ENCODE peak calls at places on chromosomes 6 and 20, in five cellular contexts. D, X, I, O and H are unnamed samples.

GRCh38 chr20:19212524-19213502 is at the start of gene SLC24A3:
- DNase-seq in D (no peak), O (peak), X (peak), I (peak), H (peak)

GRCh38 chr6:44117397-44118128 is 9.7 kb downstream of the MRPL14 start:
- DNase-seq in I (no peak), O (no peak), D (no peak), X (no peak), H (no peak)

GRCh38 chr20:24657211-24657610 is 187.8 kb downstream of the SYNDIG1 start:
- DNase-seq in X (no peak), O (no peak), I (peak), D (no peak), H (peak)

GRCh38 chr6:85494551-85495337 is 44.9 kb downstream of the NT5E start:
- DNase-seq in I (no peak), X (no peak), O (no peak), D (no peak), H (no peak)

GRCh38 chr6:5672581-5673011 is 334.1 kb downstream of the NRN1 start:
- DNase-seq in O (no peak), X (peak), I (peak), D (no peak), H (peak)

GRCh38 chr20:41563087-41563486 is 55.1 kb downstream of the CHD6 start:
- DNase-seq in X (no peak), D (no peak), I (no peak), O (no peak), H (no peak)

GRCh38 chr6:23335894-23336293 is 766.5 kb downstream of the HDGFL1 start:
- DNase-seq in O (no peak), X (no peak), I (no peak), D (no peak), H (no peak)

GRCh38 chr20:11432407-11432806 is 485.3 kb upstream of the BTBD3 start:
- DNase-seq in X (no peak), I (no peak), D (no peak), O (no peak), H (peak)

GRCh38 chr20:63522981-63523611 is 2.5 kb downstream of the PPDPF start:
- DNase-seq in I (no peak), O (no peak), X (peak), D (no peak), H (no peak)

GRCh38 chr6:20661721-20662120 is 127.5 kb downstream of the CDKAL1 start:
- DNase-seq in I (no peak), D (no peak), X (no peak), O (no peak), H (peak)

GRCh38 chr6:29653452-29654038 is 3.3 kb upstream of the MOG start:
- DNase-seq in I (peak), X (peak), D (no peak), O (peak), H (peak)

GRCh38 chr6:139028658-139029469 is at the start of gene ABRACL:
- DNase-seq in X (peak), O (peak), D (peak), I (peak), H (peak)

GRCh38 chr6:159978291-159979135 is 9.6 kb downstream of the IGF2R start:
- DNase-seq in I (no peak), O (no peak), D (peak), X (peak), H (no peak)

GRCh38 chr20:24194133-24194532 is 205.6 kb upstream of the GGTLC1 start:
- DNase-seq in O (no peak), X (no peak), I (no peak), D (no peak), H (no peak)

GRCh38 chr6:170211404-170212025 is 79.4 kb downstream of the DLL1 start:
- DNase-seq in I (no peak), D (no peak), X (no peak), O (peak), H (no peak)

GRCh38 chr6:56897789-56898509 is 57.0 kb upstream of the BEND6 start:
- DNase-seq in X (no peak), I (no peak), D (no peak), O (no peak), H (no peak)

GRCh38 chr6:34745277-34746103 is 11.8 kb upstream of the SNRPC start:
- DNase-seq in I (no peak), D (no peak), X (no peak), O (peak), H (no peak)

GRCh38 chr6:7541175-7542064 is at the start of gene DSP:
- DNase-seq in D (no peak), X (peak), I (peak), O (peak), H (peak)

GRCh38 chr6:33425668-33426577 is 6.1 kb downstream of the SYNGAP1 start:
- DNase-seq in O (peak), I (peak), X (peak), D (peak), H (peak)

GRCh38 chr6:33420493-33421343 is 853 bp downstream of the SYNGAP1 start:
- DNase-seq in I (peak), D (no peak), O (no peak), X (no peak), H (peak)

GRCh38 chr6:33421344-33421643 is 1.4 kb downstream of the SYNGAP1 start:
- DNase-seq in O (no peak), I (no peak), X (no peak), D (no peak), H (no peak)

GRCh38 chr6:33424855-33425667 is 5.2 kb downstream of the SYNGAP1 start:
- DNase-seq in I (no peak), O (no peak), X (peak), D (no peak), H (no peak)

DNA sequence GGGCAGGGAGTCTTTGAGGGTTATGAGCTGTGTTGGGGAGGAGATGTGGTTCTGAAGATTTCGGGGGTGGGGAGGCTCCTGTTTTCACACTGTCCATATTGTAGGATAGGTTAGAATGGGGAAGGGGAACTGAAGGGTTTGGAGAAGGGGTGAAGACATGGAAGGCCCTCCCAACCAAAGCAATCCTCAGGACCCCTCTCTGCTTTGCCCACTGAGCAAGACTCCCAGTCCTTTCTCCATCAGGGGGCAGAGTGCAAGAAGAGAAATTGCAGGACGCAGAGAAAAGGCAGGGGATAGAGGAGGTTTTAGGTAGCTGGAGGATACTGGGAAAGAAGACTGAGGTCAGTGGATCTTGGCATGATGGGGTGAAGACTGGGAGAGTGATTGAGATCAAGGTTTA is 3.9 kb downstream of the SYNGAP1 start:
- DNase-seq in I (no peak), D (no peak), O (no peak), X (no peak), H (no peak)
- H3K27ac ChIP-seq in I (no peak), D (no peak), O (no peak), X (no peak), H (no peak)

DNA sequence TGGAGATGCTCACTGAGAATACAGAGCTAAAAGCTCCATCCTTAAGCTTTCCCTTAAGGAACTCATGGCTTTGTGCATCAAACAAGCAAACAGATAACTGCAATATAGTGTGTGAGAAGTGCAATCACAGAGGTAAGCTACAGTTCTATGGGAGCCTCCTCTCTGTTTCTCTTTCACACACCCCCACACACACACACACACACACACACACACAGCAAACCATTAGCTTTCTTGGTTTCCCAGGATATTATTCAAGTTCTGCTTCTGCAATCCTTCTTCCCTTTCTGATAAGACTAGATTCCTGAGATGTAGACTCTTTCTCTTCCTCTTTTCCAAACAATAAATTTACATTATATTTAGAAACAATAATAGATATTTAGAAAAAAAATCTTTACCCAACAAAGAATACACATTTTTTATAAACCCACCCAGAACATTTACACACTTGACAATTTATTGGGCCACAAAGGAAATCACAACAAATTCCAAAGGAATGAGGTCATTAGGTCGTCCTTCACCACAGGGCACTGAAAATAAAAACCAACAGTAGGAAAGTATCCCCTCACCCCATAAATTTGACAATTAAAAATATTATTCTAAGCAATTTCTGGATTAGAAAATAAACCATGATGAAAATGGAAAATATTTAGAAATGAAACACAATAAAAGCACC is 9.2 kb upstream of the GFOD1 start:
- DNase-seq in O (no peak), X (no peak), I (no peak), D (no peak), H (no peak)
- H3K27ac ChIP-seq in O (no peak), X (no peak), I (no peak), D (no peak), H (no peak)

GRCh38 chr6:54138795-54139194 is 27.6 kb downstream of the MLIP start:
- DNase-seq in O (no peak), X (no peak), D (no peak), I (no peak), H (no peak)

GRCh38 chr6:54132587-54132986 is 21.3 kb downstream of the MLIP start:
- DNase-seq in D (no peak), I (no peak), O (no peak), X (no peak), H (no peak)

GRCh38 chr6:54135665-54136370 is 24.6 kb downstream of the MLIP start:
- DNase-seq in O (no peak), X (no peak), D (no peak), I (peak), H (peak)

GRCh38 chr6:54133186-54133585 is 21.9 kb downstream of the MLIP start:
- DNase-seq in X (no peak), I (no peak), O (no peak), D (no peak), H (no peak)

GRCh38 chr6:54134934-54135333 is 23.7 kb downstream of the MLIP start:
- DNase-seq in I (no peak), O (no peak), D (no peak), X (no peak), H (no peak)
- H3K27ac ChIP-seq in I (no peak), O (no peak), D (no peak), X (no peak), H (no peak)

DNA sequence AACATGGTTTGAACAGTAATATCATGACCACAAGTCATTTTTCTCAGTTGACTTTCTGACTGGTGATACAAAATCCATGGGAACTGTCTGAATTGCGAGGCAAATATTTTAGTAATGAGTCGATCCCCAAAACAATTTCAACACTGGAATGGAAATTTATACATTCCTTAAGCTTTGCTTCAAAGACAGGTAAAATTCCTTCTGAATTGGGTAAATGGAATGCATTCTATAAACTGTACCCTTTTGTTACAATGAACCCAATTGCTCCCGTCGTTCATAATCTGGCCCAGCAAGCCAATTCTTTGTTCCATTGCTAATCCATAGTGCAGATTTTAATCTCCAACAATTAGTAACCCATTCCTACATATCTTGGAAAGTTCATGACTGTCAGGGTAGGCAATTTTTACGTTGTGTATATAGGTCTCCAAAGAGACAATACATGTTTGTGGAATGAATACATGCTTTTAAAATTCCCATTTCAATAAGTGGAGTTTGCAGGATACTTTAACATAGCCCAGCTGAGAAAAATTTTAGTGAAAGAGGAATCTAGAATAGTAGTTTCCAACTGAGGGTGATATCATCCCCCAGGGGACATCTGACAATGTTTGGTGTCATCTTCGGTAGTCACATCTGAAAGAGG is 32.7 kb downstream of the CYP24A1 start:
- DNase-seq in X (no peak), I (peak), D (no peak), O (no peak), H (no peak)
- H3K27ac ChIP-seq in X (no peak), I (peak), D (no peak), O (no peak), H (no peak)

GRCh38 chr6:109056661-109057060 is 38.0 kb downstream of the SESN1 start:
- DNase-seq in D (no peak), X (no peak), I (no peak), O (no peak), H (no peak)
- H3K27ac ChIP-seq in D (no peak), X (no peak), I (no peak), O (no peak), H (no peak)

GRCh38 chr6:27812078-27812804 is 100.0 kb downstream of the OR2B2 start:
- DNase-seq in X (no peak), I (no peak), D (no peak), O (no peak), H (no peak)
- H3K27ac ChIP-seq in X (peak), I (peak), D (no peak), O (no peak), H (peak)

GRCh38 chr6:11279213-11279780 is 46.8 kb upstream of the NEDD9 start:
- DNase-seq in O (no peak), X (no peak), D (no peak), I (no peak), H (no peak)

GRCh38 chr6:11277275-11278206 is 45.1 kb upstream of the NEDD9 start:
- DNase-seq in X (peak), I (peak), D (peak), O (no peak), H (peak)

GRCh38 chr6:11276228-11276627 is 43.8 kb upstream of the NEDD9 start:
- DNase-seq in O (no peak), I (no peak), X (no peak), D (no peak), H (no peak)

GRCh38 chr6:11276911-11277274 is 44.4 kb upstream of the NEDD9 start:
- DNase-seq in X (no peak), O (no peak), I (no peak), D (no peak), H (no peak)

GRCh38 chr6:11278207-11278559 is 45.7 kb upstream of the NEDD9 start:
- DNase-seq in I (no peak), D (peak), O (no peak), X (no peak), H (no peak)
- H3K27ac ChIP-seq in I (peak), D (peak), O (no peak), X (no peak), H (no peak)

GRCh38 chr20:34644345-34644744 is 32.5 kb downstream of the PIGU start:
- DNase-seq in X (no peak), O (no peak), I (no peak), D (no peak), H (no peak)
- H3K27ac ChIP-seq in X (no peak), O (no peak), I (no peak), D (no peak), H (no peak)

DNA sequence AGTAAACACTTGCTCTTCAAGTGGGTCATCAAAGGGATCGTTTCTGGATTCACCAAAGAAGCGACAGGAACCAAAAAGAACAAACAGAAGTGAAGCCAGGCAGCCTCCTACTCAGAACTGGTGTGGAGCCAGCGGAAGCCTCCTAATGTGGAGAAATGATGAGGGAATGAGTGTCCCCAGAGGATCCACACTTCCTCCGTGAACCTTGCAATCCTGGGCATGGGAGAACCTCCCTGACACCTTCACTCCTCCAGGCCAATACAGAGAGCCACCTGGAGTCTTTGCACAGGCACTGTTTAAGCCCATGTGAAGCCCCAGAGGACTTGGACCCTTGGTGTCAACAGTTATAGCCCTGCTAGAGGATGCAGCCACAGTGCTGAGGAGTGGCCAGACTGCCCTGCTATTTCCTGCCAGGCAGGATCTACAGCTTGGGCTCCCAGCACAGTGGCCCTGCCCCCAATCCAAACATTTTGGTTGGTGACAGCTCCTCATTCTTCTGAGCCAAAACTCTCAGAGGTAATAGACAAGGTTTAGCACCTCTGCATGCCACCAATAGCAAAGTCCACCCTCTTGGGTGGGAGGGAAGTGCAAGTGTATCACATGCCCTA is 23.2 kb upstream of the SERINC1 start:
- DNase-seq in D (no peak), X (no peak), O (no peak), I (no peak), H (no peak)
- H3K27ac ChIP-seq in D (no peak), X (no peak), O (no peak), I (no peak), H (no peak)